ENCODE peak calls at places on chromosomes 1 and 21, in six cellular contexts. One of them, this sample, is unnamed.
A peak's percentile ranks its signal among the peaks of the same experiment; 100 is the strongest.

GRCh38 chr1:213724640-213725536 is 262.9 kb upstream of the PROX1 start:
- DNase-seq in GM23248: peak; percentile 43
- DNase-seq in GM23338: no peak
- DNase-seq in hepatocyte: peak; percentile 54
- DNase-seq in PC-3: no peak
- DNase-seq in OCI-LY7: no peak
- DNase-seq in this sample: no peak

GRCh38 chr21:21096956-21097355 is 98.7 kb downstream of the NCAM2 start:
- DNase-seq in GM23248: no peak
- DNase-seq in GM23338: no peak
- DNase-seq in hepatocyte: no peak
- DNase-seq in PC-3: peak; percentile 2
- DNase-seq in OCI-LY7: no peak
- DNase-seq in this sample: no peak

GRCh38 chr1:230632273-230632873 is 9.9 kb upstream of the COG2 start:
- DNase-seq in GM23248: peak; percentile 50
- DNase-seq in GM23338: peak; percentile 76
- DNase-seq in hepatocyte: peak; percentile 60
- DNase-seq in PC-3: peak; percentile 85
- DNase-seq in OCI-LY7: peak; percentile 51
- DNase-seq in this sample: peak; percentile 62

GRCh38 chr1:177301425-177302124 is 130.8 kb downstream of the BRINP2 start:
- DNase-seq in GM23248: no peak
- DNase-seq in GM23338: no peak
- DNase-seq in hepatocyte: no peak
- DNase-seq in PC-3: no peak
- DNase-seq in OCI-LY7: no peak
- DNase-seq in this sample: no peak

GRCh38 chr1:225896937-225897549 is 8.1 kb upstream of the LEFTY1 start:
- DNase-seq in GM23248: no peak
- DNase-seq in GM23338: no peak
- DNase-seq in hepatocyte: peak; percentile 42
- DNase-seq in PC-3: peak; percentile 88
- DNase-seq in OCI-LY7: peak; percentile 85
- DNase-seq in this sample: peak; percentile 98

GRCh38 chr1:116064616-116065015 is 46.6 kb upstream of the MAB21L3 start:
- DNase-seq in GM23248: peak; percentile 66
- DNase-seq in GM23338: no peak
- DNase-seq in hepatocyte: no peak
- DNase-seq in PC-3: peak; percentile 19
- DNase-seq in OCI-LY7: no peak
- DNase-seq in this sample: no peak

GRCh38 chr21:46253610-46254124 is 25.1 kb upstream of the LSS start:
- DNase-seq in GM23248: peak; percentile 19
- DNase-seq in GM23338: peak; percentile 21
- DNase-seq in hepatocyte: peak; percentile 22
- DNase-seq in PC-3: no peak
- DNase-seq in OCI-LY7: peak; percentile 53
- DNase-seq in this sample: no peak

GRCh38 chr1:177170756-177171535 is at the start of gene BRINP2:
- DNase-seq in GM23248: peak; percentile 58
- DNase-seq in GM23338: peak; percentile 95
- DNase-seq in hepatocyte: peak; percentile 63
- DNase-seq in PC-3: peak; percentile 75
- DNase-seq in OCI-LY7: no peak
- DNase-seq in this sample: peak; percentile 94

GRCh38 chr21:44437371-44437695 is 18.0 kb upstream of the LRRC3 start:
- DNase-seq in GM23248: no peak
- DNase-seq in GM23338: no peak
- DNase-seq in hepatocyte: no peak
- DNase-seq in PC-3: no peak
- DNase-seq in OCI-LY7: no peak
- DNase-seq in this sample: no peak

GRCh38 chr1:35448344-35448801 is 108.8 kb downstream of the KIAA0319L start:
- DNase-seq in GM23248: peak; percentile 95
- DNase-seq in GM23338: no peak
- DNase-seq in hepatocyte: peak; percentile 66
- DNase-seq in PC-3: peak; percentile 82
- DNase-seq in OCI-LY7: no peak
- DNase-seq in this sample: no peak

GRCh38 chr21:17370750-17371325 is 142.0 kb upstream of the CXADR start:
- DNase-seq in GM23248: peak; percentile 6
- DNase-seq in GM23338: peak; percentile 59
- DNase-seq in hepatocyte: no peak
- DNase-seq in PC-3: no peak
- DNase-seq in OCI-LY7: no peak
- DNase-seq in this sample: no peak

GRCh38 chr1:228293393-228293792 is 85.5 kb downstream of the OBSCN start:
- DNase-seq in GM23248: no peak
- DNase-seq in GM23338: no peak
- DNase-seq in hepatocyte: no peak
- DNase-seq in PC-3: no peak
- DNase-seq in OCI-LY7: no peak
- DNase-seq in this sample: no peak

GRCh38 chr1:201126832-201127754 is at the start of gene ASCL5:
- DNase-seq in GM23248: peak; percentile 71
- DNase-seq in GM23338: peak; percentile 68
- DNase-seq in hepatocyte: peak; percentile 56
- DNase-seq in PC-3: peak; percentile 100
- DNase-seq in OCI-LY7: no peak
- DNase-seq in this sample: no peak

GRCh38 chr1:56644941-56645662 is at the start of gene PRKAA2:
- DNase-seq in GM23248: peak; percentile 69
- DNase-seq in GM23338: peak; percentile 73
- DNase-seq in hepatocyte: peak; percentile 81
- DNase-seq in PC-3: peak; percentile 52
- DNase-seq in OCI-LY7: no peak
- DNase-seq in this sample: peak; percentile 21

GRCh38 chr1:56644064-56644940 is 812 bp upstream of the PRKAA2 start:
- DNase-seq in GM23248: peak; percentile 36
- DNase-seq in GM23338: no peak
- DNase-seq in hepatocyte: peak; percentile 7
- DNase-seq in PC-3: peak; percentile 47
- DNase-seq in OCI-LY7: no peak
- DNase-seq in this sample: no peak

GRCh38 chr1:56647106-56647505 is 2.0 kb downstream of the PRKAA2 start:
- DNase-seq in GM23248: no peak
- DNase-seq in GM23338: no peak
- DNase-seq in hepatocyte: no peak
- DNase-seq in PC-3: no peak
- DNase-seq in OCI-LY7: no peak
- DNase-seq in this sample: no peak

GRCh38 chr1:56643661-56644060 is 1.5 kb upstream of the PRKAA2 start:
- DNase-seq in GM23248: no peak
- DNase-seq in GM23338: no peak
- DNase-seq in hepatocyte: no peak
- DNase-seq in PC-3: no peak
- DNase-seq in OCI-LY7: no peak
- DNase-seq in this sample: no peak

GRCh38 chr1:56645663-56646330 is 683 bp downstream of the PRKAA2 start:
- DNase-seq in GM23248: peak; percentile 33
- DNase-seq in GM23338: peak; percentile 57
- DNase-seq in hepatocyte: no peak
- DNase-seq in PC-3: peak; percentile 44
- DNase-seq in OCI-LY7: no peak
- DNase-seq in this sample: no peak
- TF ChIP-seq EZH2phosphoT487 in GM23248: no peak
- TF ChIP-seq EZH2phosphoT487 in GM23338: no peak
- TF ChIP-seq EZH2phosphoT487 in hepatocyte: no peak
- TF ChIP-seq EZH2phosphoT487 in PC-3: no peak
- TF ChIP-seq EZH2phosphoT487 in OCI-LY7: no peak
- TF ChIP-seq EZH2phosphoT487 in this sample: no peak

GRCh38 chr1:13807213-13807612 is 107.2 kb downstream of the PRDM2 start:
- DNase-seq in GM23248: peak; percentile 37
- DNase-seq in GM23338: peak; percentile 82
- DNase-seq in hepatocyte: peak; percentile 56
- DNase-seq in PC-3: peak; percentile 52
- DNase-seq in OCI-LY7: peak; percentile 77
- DNase-seq in this sample: no peak

GRCh38 chr1:13806108-13806507 is 106.1 kb downstream of the PRDM2 start:
- DNase-seq in GM23248: no peak
- DNase-seq in GM23338: no peak
- DNase-seq in hepatocyte: no peak
- DNase-seq in PC-3: no peak
- DNase-seq in OCI-LY7: no peak
- DNase-seq in this sample: no peak

GRCh38 chr1:13803546-13804239 is 103.7 kb downstream of the PRDM2 start:
- DNase-seq in GM23248: no peak
- DNase-seq in GM23338: no peak
- DNase-seq in hepatocyte: no peak
- DNase-seq in PC-3: no peak
- DNase-seq in OCI-LY7: no peak
- DNase-seq in this sample: no peak

GRCh38 chr1:13804240-13804633 is 104.2 kb downstream of the PRDM2 start:
- DNase-seq in GM23248: no peak
- DNase-seq in GM23338: no peak
- DNase-seq in hepatocyte: no peak
- DNase-seq in PC-3: no peak
- DNase-seq in OCI-LY7: no peak
- DNase-seq in this sample: no peak

DNA sequence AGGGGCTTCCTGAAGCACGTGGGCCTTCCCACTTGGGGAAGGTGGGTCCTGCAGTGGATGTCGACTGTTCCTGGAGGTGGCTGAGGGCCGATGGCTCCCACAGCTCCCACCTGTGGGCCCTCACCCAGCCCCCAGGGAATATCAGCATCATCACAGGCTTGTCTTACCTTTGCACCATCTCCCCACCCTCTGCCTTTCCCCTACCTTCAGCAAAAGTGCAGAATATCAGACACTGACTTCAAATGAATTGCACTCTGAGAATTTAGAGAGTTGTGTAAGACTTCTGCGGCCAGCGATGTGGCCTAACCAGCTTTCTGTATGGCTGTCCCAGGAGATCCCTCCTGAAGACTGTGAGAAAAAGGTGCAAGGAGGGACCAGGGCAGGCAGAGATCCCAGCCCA is 105.4 kb downstream of the PRDM2 start:
- DNase-seq in GM23248: no peak
- DNase-seq in GM23338: no peak
- DNase-seq in hepatocyte: no peak
- DNase-seq in PC-3: no peak
- DNase-seq in OCI-LY7: no peak
- DNase-seq in this sample: no peak
- H3K4me2 ChIP-seq in GM23248: no peak overlapping the region
- H3K4me2 ChIP-seq in GM23338: no peak overlapping the region
- H3K4me2 ChIP-seq in hepatocyte: no peak overlapping the region
- H3K4me2 ChIP-seq in PC-3: no peak overlapping the region
- H3K4me2 ChIP-seq in OCI-LY7: no peak overlapping the region
- H3K4me2 ChIP-seq in this sample: no peak overlapping the region

GRCh38 chr1:224747578-224747977 is 131.5 kb downstream of the CNIH3 start:
- DNase-seq in GM23248: peak; percentile 85
- DNase-seq in GM23338: no peak
- DNase-seq in hepatocyte: peak; percentile 13
- DNase-seq in PC-3: peak; percentile 63
- DNase-seq in OCI-LY7: no peak
- DNase-seq in this sample: no peak
- TF ChIP-seq EZH2phosphoT487 in GM23248: no peak
- TF ChIP-seq EZH2phosphoT487 in GM23338: no peak
- TF ChIP-seq EZH2phosphoT487 in hepatocyte: no peak
- TF ChIP-seq EZH2phosphoT487 in PC-3: no peak
- TF ChIP-seq EZH2phosphoT487 in OCI-LY7: no peak
- TF ChIP-seq EZH2phosphoT487 in this sample: no peak

DNA sequence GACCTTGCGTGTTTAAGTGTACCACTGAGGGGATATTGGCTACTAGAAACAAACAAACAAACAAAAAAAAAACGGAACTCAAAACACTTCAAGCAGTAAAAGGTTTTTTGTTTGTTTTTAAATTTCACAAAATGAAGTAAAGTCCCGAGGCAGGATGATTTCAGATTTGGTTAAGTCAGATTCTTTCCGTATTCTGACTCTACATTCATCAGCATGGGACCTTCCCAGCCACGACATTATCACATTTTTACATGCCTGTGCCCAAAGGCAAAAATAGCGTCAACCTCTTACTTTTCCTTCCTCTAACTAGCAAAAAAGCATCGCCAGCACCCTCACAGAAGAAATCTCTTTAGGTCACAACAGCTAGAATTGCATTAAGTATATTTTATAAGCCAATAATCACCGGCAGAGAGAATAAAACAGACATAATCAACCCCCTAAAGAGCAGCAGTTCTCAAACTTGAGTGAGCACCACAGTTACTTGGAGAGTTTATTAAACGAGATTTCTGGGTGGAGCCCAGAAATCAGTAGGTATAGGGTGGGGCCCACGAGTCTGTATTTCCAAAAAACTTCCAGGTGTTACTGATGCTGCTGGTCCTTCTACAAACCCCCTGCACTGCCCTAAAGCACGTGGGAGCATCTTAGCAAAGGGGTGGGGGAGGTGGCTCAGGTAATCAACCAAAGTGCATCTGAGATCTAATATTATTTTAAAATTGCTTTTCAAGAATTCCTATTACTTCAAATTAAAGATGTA is 227.6 kb downstream of the RGS7 start:
- DNase-seq in GM23248: no peak
- DNase-seq in GM23338: no peak
- DNase-seq in hepatocyte: no peak
- DNase-seq in PC-3: no peak
- DNase-seq in OCI-LY7: no peak
- DNase-seq in this sample: no peak
- H3K4me2 ChIP-seq in GM23248: no peak overlapping the region
- H3K4me2 ChIP-seq in GM23338: no peak overlapping the region
- H3K4me2 ChIP-seq in hepatocyte: no peak overlapping the region
- H3K4me2 ChIP-seq in PC-3: no peak overlapping the region
- H3K4me2 ChIP-seq in OCI-LY7: no peak overlapping the region
- H3K4me2 ChIP-seq in this sample: no peak overlapping the region

GRCh38 chr1:175095069-175095468 is 27.4 kb downstream of the TNN start:
- DNase-seq in GM23248: no peak
- DNase-seq in GM23338: no peak
- DNase-seq in hepatocyte: no peak
- DNase-seq in PC-3: no peak
- DNase-seq in OCI-LY7: no peak
- DNase-seq in this sample: no peak

GRCh38 chr1:175090775-175091174 is 23.1 kb downstream of the TNN start:
- DNase-seq in GM23248: no peak
- DNase-seq in GM23338: no peak
- DNase-seq in hepatocyte: no peak
- DNase-seq in PC-3: no peak
- DNase-seq in OCI-LY7: no peak
- DNase-seq in this sample: no peak

GRCh38 chr1:175097361-175097760 is 29.7 kb downstream of the TNN start:
- DNase-seq in GM23248: no peak
- DNase-seq in GM23338: no peak
- DNase-seq in hepatocyte: no peak
- DNase-seq in PC-3: no peak
- DNase-seq in OCI-LY7: no peak
- DNase-seq in this sample: no peak

GRCh38 chr1:175095978-175096611 is 28.5 kb downstream of the TNN start:
- DNase-seq in GM23248: no peak
- DNase-seq in GM23338: no peak
- DNase-seq in hepatocyte: peak; percentile 61
- DNase-seq in PC-3: peak; percentile 11
- DNase-seq in OCI-LY7: no peak
- DNase-seq in this sample: no peak

GRCh38 chr1:175094626-175095025 is 27.0 kb downstream of the TNN start:
- DNase-seq in GM23248: no peak
- DNase-seq in GM23338: no peak
- DNase-seq in hepatocyte: no peak
- DNase-seq in PC-3: no peak
- DNase-seq in OCI-LY7: no peak
- DNase-seq in this sample: no peak
- TF ChIP-seq EZH2phosphoT487 in GM23248: no peak
- TF ChIP-seq EZH2phosphoT487 in GM23338: no peak
- TF ChIP-seq EZH2phosphoT487 in hepatocyte: no peak
- TF ChIP-seq EZH2phosphoT487 in PC-3: no peak
- TF ChIP-seq EZH2phosphoT487 in OCI-LY7: no peak
- TF ChIP-seq EZH2phosphoT487 in this sample: no peak